ENCODE peak calls at places on chromosomes 12 and 14, in seven cellular contexts. W is spleen, H is pancreas, G is foreskin fibroblast, D is A549, T is cardiac muscle cell, Z is BJ. U is an unnamed sample.

GRCh38 chr12:32824596-32824995 is 68.9 kb upstream of the YARS2 start:
- DNase-seq in G (no peak), T (no peak), D (no peak), Z (no peak), W (no peak), H (no peak), U (no peak)

GRCh38 chr14:61545716-61546455 is 149.4 kb upstream of the HIF1A start:
- DNase-seq in H (no peak), D (no peak), W (no peak), G (no peak), Z (no peak), T (no peak), U (no peak)

GRCh38 chr14:54488646-54489317 is at the start of gene GMFB:
- DNase-seq in T (peak; percentile 97), H (peak; percentile 90), W (peak; percentile 98), G (peak; percentile 92), D (peak; percentile 94), Z (peak; percentile 57), U (peak; percentile 90)

GRCh38 chr14:103312006-103312635 is 21.9 kb upstream of the EIF5 start:
- DNase-seq in T (no peak), G (no peak), D (no peak), Z (no peak), H (no peak), W (peak; percentile 63), U (no peak)

GRCh38 chr14:65286443-65286842 is 126.1 kb upstream of the FUT8 start:
- DNase-seq in W (no peak), H (no peak), T (peak; percentile 42), Z (no peak), D (peak; percentile 23), G (no peak), U (no peak)

GRCh38 chr14:23707415-23707814 is 71.3 kb downstream of the DHRS2 start:
- DNase-seq in D (no peak), W (no peak), G (no peak), H (no peak), T (no peak), Z (no peak), U (no peak)

GRCh38 chr12:65565601-65566560 is 258.4 kb upstream of the HMGA2 start:
- DNase-seq in Z (peak; percentile 98), G (peak; percentile 91), W (no peak), H (no peak), D (peak; percentile 17), T (peak; percentile 96), U (peak; percentile 90)

GRCh38 chr14:32469388-32470160 is 140.5 kb downstream of the AKAP6 start:
- DNase-seq in Z (peak; percentile 47), T (peak; percentile 77), H (no peak), D (peak; percentile 55), G (no peak), W (no peak), U (peak; percentile 20)

GRCh38 chr14:38257500-38257899 is 1.6 kb upstream of the CLEC14A start:
- DNase-seq in D (no peak), Z (no peak), W (no peak), T (peak; percentile 31), G (no peak), H (no peak), U (no peak)

GRCh38 chr12:66716522-66716921 is 37.6 kb upstream of the GRIP1 start:
- DNase-seq in H (no peak), Z (no peak), W (no peak), G (no peak), T (no peak), D (no peak), U (no peak)

GRCh38 chr14:64549805-64550538 is at the start of gene PPP1R36:
- DNase-seq in D (no peak), H (peak; percentile 55), T (no peak), G (no peak), Z (no peak), W (peak; percentile 87), U (no peak)

GRCh38 chr12:95738024-95738611 is 52.4 kb downstream of the NTN4 start:
- DNase-seq in H (peak; percentile 79), G (no peak), D (no peak), W (no peak), Z (no peak), T (no peak), U (no peak)

GRCh38 chr12:85820117-85820516 is 16.1 kb downstream of the RASSF9 start:
- DNase-seq in G (no peak), W (no peak), H (no peak), T (no peak), D (no peak), Z (no peak), U (no peak)

GRCh38 chr14:95523818-95524448 is 7.5 kb upstream of the SYNE3 start:
- DNase-seq in W (no peak), Z (no peak), T (peak; percentile 83), G (no peak), D (no peak), H (peak; percentile 37), U (no peak)

GRCh38 chr12:24955389-24955788 is 6.5 kb upstream of the BCAT1 start:
- DNase-seq in W (no peak), G (no peak), D (no peak), H (no peak), T (no peak), Z (no peak), U (no peak)

GRCh38 chr12:24964342-24964741 is 15.4 kb upstream of the BCAT1 start:
- DNase-seq in T (no peak), H (no peak), W (no peak), D (no peak), G (no peak), Z (no peak), U (no peak)

GRCh38 chr12:24955853-24956252 is 7.0 kb upstream of the BCAT1 start:
- DNase-seq in W (no peak), D (no peak), H (no peak), G (no peak), T (no peak), Z (no peak), U (no peak)

GRCh38 chr12:24960222-24960855 is 11.4 kb upstream of the BCAT1 start:
- DNase-seq in Z (no peak), G (peak; percentile 42), T (peak; percentile 70), H (peak; percentile 35), D (peak; percentile 55), W (no peak), U (no peak)
- TF ChIP-seq CTCF in Z (peak; percentile 84), G (peak; percentile 88), T (peak; percentile 81), H (peak; percentile 34), D (peak; percentile 47), W (peak; percentile 58), U (peak; percentile 78)

GRCh38 chr14:25049559-25050493 is at the start of gene STXBP6:
- DNase-seq in Z (no peak), H (peak; percentile 84), D (peak; percentile 35), W (no peak), G (peak; percentile 73), T (peak; percentile 78), U (no peak)
- TF ChIP-seq CTCF in Z (no peak), H (no peak), D (no peak), W (no peak), G (no peak), T (no peak), U (no peak)

DNA sequence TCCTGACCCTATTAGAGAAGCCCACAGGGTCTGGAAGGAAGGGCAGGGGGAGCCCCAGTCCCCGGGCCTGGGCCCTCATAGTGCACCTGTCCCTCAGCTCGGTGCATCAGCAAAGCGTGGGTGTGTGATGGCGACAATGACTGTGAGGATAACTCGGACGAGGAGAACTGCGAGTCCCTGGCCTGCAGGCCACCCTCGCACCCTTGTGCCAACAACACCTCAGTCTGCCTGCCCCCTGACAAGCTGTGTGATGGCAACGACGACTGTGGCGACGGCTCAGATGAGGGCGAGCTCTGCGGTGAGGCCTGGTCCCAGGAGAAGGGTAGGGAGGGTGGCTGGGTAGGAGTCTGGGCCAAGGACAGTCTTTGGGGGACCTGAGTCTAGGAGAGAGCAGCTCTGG is 26.3 kb upstream of the LRP1-AS start:
- DNase-seq in G (no peak), D (no peak), W (no peak), T (no peak), Z (no peak), H (no peak), U (no peak)
- TF ChIP-seq CTCF in G (no peak), D (no peak), W (no peak), T (no peak), Z (no peak), H (no peak), U (no peak)

GRCh38 chr12:41634096-41634495 is 446.0 kb downstream of the PDZRN4 start:
- DNase-seq in D (no peak), Z (no peak), W (no peak), T (no peak), H (no peak), G (no peak), U (no peak)
- TF ChIP-seq CTCF in D (no peak), Z (no peak), W (no peak), T (no peak), H (no peak), G (no peak), U (no peak)

DNA sequence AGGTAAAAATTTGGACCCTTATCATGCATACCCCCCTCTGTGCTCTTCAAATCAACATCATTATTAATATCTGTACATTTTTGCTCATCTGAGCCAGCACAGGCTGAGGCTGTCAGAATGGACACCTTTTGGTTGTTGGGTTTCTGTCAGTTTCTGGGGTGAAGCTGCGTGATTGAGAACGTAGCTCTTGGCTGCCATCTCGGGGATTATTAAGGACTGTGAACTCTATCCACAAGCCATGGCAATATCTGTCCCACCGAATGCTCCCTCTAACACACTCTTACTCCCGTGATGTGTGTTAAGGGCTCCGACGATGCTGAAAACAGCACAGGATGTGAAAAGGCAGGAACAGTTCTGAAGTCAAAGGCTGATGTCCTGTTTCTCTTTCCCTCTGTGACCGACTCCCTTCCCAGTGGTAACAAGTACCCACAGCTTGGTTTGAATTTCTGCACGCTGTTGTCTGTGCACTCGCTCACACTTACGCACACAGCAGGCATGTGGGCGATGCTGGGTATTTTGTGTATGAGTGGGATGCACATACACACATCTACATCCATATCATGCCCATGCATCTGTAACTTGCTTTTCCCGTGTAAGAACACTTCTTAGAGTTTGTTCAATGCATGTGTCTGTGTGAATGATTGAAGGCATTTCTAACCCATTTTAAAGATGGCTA is 405.6 kb downstream of the TMEM121 start:
- DNase-seq in W (no peak), D (peak; percentile 29), T (no peak), H (no peak), G (no peak), Z (no peak), U (no peak)
- TF ChIP-seq CTCF in W (no peak), D (peak; percentile 35), T (no peak), H (no peak), G (no peak), Z (no peak), U (no peak)

DNA sequence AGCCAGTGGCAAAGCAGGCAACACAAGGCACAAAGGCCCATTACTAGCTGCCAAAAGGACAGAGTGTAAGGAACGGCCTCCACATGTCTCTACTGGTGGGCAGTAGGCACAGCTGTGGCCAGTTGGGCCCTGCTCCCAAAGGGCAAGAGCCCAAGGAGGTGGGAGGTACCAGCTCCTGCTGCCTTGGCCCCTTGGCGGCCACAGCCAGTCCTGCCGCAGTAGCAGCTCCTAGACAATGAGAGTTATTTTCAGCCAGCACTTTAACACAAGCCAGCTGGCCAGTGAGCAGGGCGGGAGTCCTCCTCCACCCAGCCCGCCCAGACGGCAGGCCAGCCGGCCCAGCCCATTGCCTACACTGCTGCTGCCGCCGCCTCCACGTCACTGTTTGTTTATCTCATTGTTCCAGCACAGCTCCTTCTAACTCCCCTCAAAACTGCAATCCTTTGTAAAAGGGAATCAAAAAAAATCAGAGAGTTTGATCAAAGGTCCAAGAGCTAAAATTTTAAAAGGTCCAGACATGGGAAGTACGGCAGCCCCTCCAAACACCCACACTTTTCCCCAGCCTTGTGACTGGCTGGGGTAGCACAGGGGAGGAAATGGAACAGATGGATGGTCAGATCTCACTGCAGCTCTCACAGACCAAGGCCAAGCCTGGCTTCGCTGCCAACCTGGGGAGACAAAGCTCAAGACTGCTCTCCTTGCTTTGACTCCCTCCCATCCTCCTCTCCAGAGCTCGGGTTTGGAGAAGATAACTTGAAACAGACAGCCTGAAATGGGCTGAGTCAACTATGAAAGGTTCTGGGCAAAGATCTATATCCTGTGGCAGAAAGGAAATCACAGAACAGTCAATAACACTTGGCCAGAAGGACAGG is 33.5 kb downstream of the FMNL3 start:
- DNase-seq in Z (peak; percentile 73), H (peak; percentile 89), D (no peak), G (peak; percentile 94), W (peak; percentile 86), T (peak; percentile 99), U (peak; percentile 86)
- TF ChIP-seq CTCF in Z (peak; percentile 42), H (peak; percentile 13), D (no peak), G (peak; percentile 17), W (peak; percentile 46), T (peak; percentile 23), U (peak; percentile 31)